ENCODE peak calls at places on chromosomes 6 and 20, in four cellular contexts. Q is mesendoderm, Y is activated gamma-delta T cell treated with Interleukin-2 at 50 U/mL for 16 hours, F is NCI-H446 treated with DMSO at 0.1 percent for 48 hours. U is an unnamed sample.

GRCh38 chr6:154786144-154786868 is 53.1 kb downstream of the SCAF8 start:
- DNase-seq in Q (peak; percentile 65), Y (no peak), F (no peak), U (no peak)

GRCh38 chr6:8683204-8683603 is 247.9 kb upstream of the SLC35B3 start:
- DNase-seq in F (no peak), Q (no peak), Y (no peak), U (no peak)

GRCh38 chr6:72941751-72942150 is 283.5 kb downstream of the KHDC1L start:
- DNase-seq in Q (no peak), F (no peak), Y (no peak), U (no peak)

GRCh38 chr20:50267041-50267865 is 76.6 kb downstream of the CEBPB start:
- DNase-seq in Q (no peak), Y (no peak), F (no peak), U (no peak)

GRCh38 chr6:158377866-158378265 is 65.6 kb downstream of the TULP4 start:
- DNase-seq in Q (peak; percentile 23), Y (no peak), F (no peak), U (no peak)

GRCh38 chr6:158050955-158051354 is 69.3 kb downstream of the SYNJ2 start:
- DNase-seq in F (no peak), Q (no peak), Y (no peak), U (no peak)

GRCh38 chr6:32129297-32130088 is 595 bp downstream of the FKBPL start:
- DNase-seq in Q (no peak), F (no peak), Y (no peak), U (no peak)

GRCh38 chr20:62358171-62358719 is 8.9 kb downstream of the LAMA5 start:
- DNase-seq in Q (no peak), Y (no peak), F (no peak), U (no peak)

GRCh38 chr20:14336667-14337066 is 745 bp downstream of the FLRT3 start:
- DNase-seq in Y (no peak), Q (peak; percentile 62), F (peak; percentile 33), U (no peak)

GRCh38 chr6:72798196-72798595 is 176.3 kb downstream of the KCNQ5 start:
- DNase-seq in Y (no peak), F (no peak), Q (no peak), U (no peak)

GRCh38 chr20:21719592-21720214 is 14.2 kb downstream of the PAX1 start:
- DNase-seq in Y (peak; percentile 12), Q (no peak), F (peak; percentile 2), U (peak; percentile 6)

GRCh38 chr20:57849868-57850215 is 140.0 kb upstream of the PMEPA1 start:
- DNase-seq in Y (no peak), Q (no peak), F (no peak), U (no peak)

GRCh38 chr6:13870185-13870584 is 54.6 kb upstream of the RNF182 start:
- DNase-seq in Q (no peak), Y (no peak), F (no peak), U (no peak)

GRCh38 chr6:164151762-164152161 is 737.2 kb downstream of the QKI start:
- DNase-seq in F (no peak), Q (no peak), Y (no peak), U (no peak)

GRCh38 chr6:144158133-144158532 is 7.8 kb downstream of the STX11 start:
- DNase-seq in F (no peak), Y (no peak), Q (peak; percentile 98), U (no peak)

GRCh38 chr6:69835414-69836179 is 30.8 kb upstream of the COL19A1 start:
- DNase-seq in F (peak; percentile 59), Q (peak; percentile 73), Y (peak; percentile 3), U (no peak)

GRCh38 chr6:98516869-98517268 is 317.5 kb upstream of the POU3F2 start:
- DNase-seq in F (no peak), Q (no peak), Y (no peak), U (no peak)

GRCh38 chr6:142045380-142046270 is 87.1 kb upstream of the GJE1 start:
- DNase-seq in Y (no peak), F (peak; percentile 0), Q (no peak), U (no peak)

GRCh38 chr6:56062856-56063255 is 184.5 kb downstream of the COL21A1 start:
- DNase-seq in Q (no peak), Y (no peak), F (no peak), U (no peak)

GRCh38 chr6:93468291-93468690 is 48.9 kb upstream of the EPHA7 start:
- DNase-seq in Q (peak; percentile 39), Y (no peak), F (no peak), U (no peak)

GRCh38 chr6:113825776-113826175 is 31.4 kb upstream of the MARCKS start:
- DNase-seq in Y (no peak), Q (no peak), F (peak; percentile 94), U (no peak)